ENCODE peak calls at places on chromosomes 16 and 17, in six cellular contexts. B is HCT116, Z is H1, T is K562, D is GM12878, E is HepG2. Q is an unnamed sample.

GRCh38 chr17:14156689-14157088 is 80.0 kb downstream of the CDRT15 start:
- DNase-seq in B (no peak), Z (no peak), T (no peak), D (no peak), E (peak; percentile 83), Q (no peak)

GRCh38 chr17:19263621-19264010 is 26.4 kb downstream of the EPN2 start:
- DNase-seq in B (no peak), Z (no peak), T (no peak), D (no peak), E (no peak), Q (no peak)

GRCh38 chr17:46917516-46917915 is 5.4 kb upstream of the GOSR2 start:
- DNase-seq in B (no peak), Z (no peak), T (no peak), D (no peak), E (no peak), Q (no peak)

GRCh38 chr17:63552211-63552610 is 1.9 kb downstream of the DCAF7 start:
- DNase-seq in B (no peak), Z (no peak), T (no peak), D (no peak), E (no peak), Q (no peak)

GRCh38 chr16:1150511-1150982 is 2.4 kb upstream of the CACNA1H start:
- DNase-seq in B (peak; percentile 60), Z (no peak), T (peak; percentile 59), D (no peak), E (peak; percentile 40), Q (no peak)

GRCh38 chr16:85357924-85358505 is 245.7 kb upstream of the CIBAR2 start:
- DNase-seq in B (no peak), Z (no peak), T (no peak), D (no peak), E (no peak), Q (no peak)

GRCh38 chr16:50928065-50928464 is 186.2 kb downstream of the CYLD start:
- DNase-seq in B (no peak), Z (no peak), T (no peak), D (no peak), E (peak; percentile 14), Q (no peak)

GRCh38 chr17:4130715-4131114 is 12.1 kb downstream of the ZZEF1 start:
- DNase-seq in B (no peak), Z (no peak), T (peak; percentile 39), D (no peak), E (no peak), Q (no peak)

GRCh38 chr16:69626256-69626655 is 60.5 kb downstream of the NFAT5 start:
- DNase-seq in B (no peak), Z (no peak), T (peak; percentile 41), D (no peak), E (no peak), Q (no peak)

GRCh38 chr16:784431-784830 is 3.8 kb downstream of the RPUSD1 start:
- DNase-seq in B (no peak), Z (no peak), T (no peak), D (no peak), E (no peak), Q (no peak)

GRCh38 chr17:1050996-1051925 is 54.3 kb downstream of the TIMM22 start:
- DNase-seq in B (no peak), Z (no peak), T (no peak), D (no peak), E (no peak), Q (no peak)

GRCh38 chr16:87146676-87147075 is 170.5 kb downstream of the C16orf95 start:
- DNase-seq in B (no peak), Z (no peak), T (no peak), D (no peak), E (no peak), Q (no peak)

GRCh38 chr17:6521636-6522035 is 34.7 kb downstream of the PITPNM3 start:
- DNase-seq in B (no peak), Z (no peak), T (no peak), D (no peak), E (no peak), Q (no peak)

GRCh38 chr16:11585460-11586374 is 1.0 kb downstream of the LITAF start:
- DNase-seq in B (no peak), Z (no peak), T (no peak), D (no peak), E (peak; percentile 53), Q (no peak)

GRCh38 chr17:2337811-2338657 is 733 bp downstream of the SGSM2 start:
- DNase-seq in B (no peak), Z (no peak), T (peak; percentile 65), D (no peak), E (peak; percentile 46), Q (no peak)

GRCh38 chr17:7831233-7831632 is 2.8 kb upstream of the KDM6B start:
- DNase-seq in B (no peak), Z (no peak), T (no peak), D (no peak), E (no peak), Q (no peak)

GRCh38 chr16:4688674-4689045 is 4.7 kb upstream of the NUDT16L1 start:
- DNase-seq in B (no peak), Z (no peak), T (no peak), D (no peak), E (no peak), Q (no peak)

GRCh38 chr17:66255112-66255511 is 25.9 kb upstream of the APOH start:
- DNase-seq in B (peak; percentile 79), Z (no peak), T (peak; percentile 52), D (no peak), E (peak; percentile 87), Q (peak; percentile 23)

GRCh38 chr17:73637866-73638265 is 6.4 kb downstream of the SDK2 start:
- DNase-seq in B (no peak), Z (no peak), T (no peak), D (no peak), E (no peak), Q (no peak)

GRCh38 chr16:27374231-27374793 is 27.7 kb upstream of the IL21R start:
- DNase-seq in B (no peak), Z (no peak), T (no peak), D (peak; percentile 80), E (no peak), Q (no peak)

GRCh38 chr16:66273644-66274334 is 92.7 kb upstream of the CDH5 start:
- DNase-seq in B (no peak), Z (no peak), T (no peak), D (no peak), E (no peak), Q (no peak)

GRCh38 chr16:31700530-31701388 is 172.8 kb upstream of the ZNF267 start:
- DNase-seq in B (no peak), Z (no peak), T (peak; percentile 39), D (peak; percentile 67), E (peak; percentile 90), Q (peak; percentile 77)

GRCh38 chr16:14105976-14106375 is 34.9 kb downstream of the MRTFB start:
- DNase-seq in B (no peak), Z (no peak), T (no peak), D (no peak), E (no peak), Q (no peak)

GRCh38 chr17:10292057-10292931 is 80.5 kb downstream of the MYH13 start:
- DNase-seq in B (peak; percentile 75), Z (no peak), T (no peak), D (peak; percentile 20), E (no peak), Q (no peak)

GRCh38 chr17:29237476-29238132 is 9.1 kb upstream of the CRYBA1 start:
- DNase-seq in B (peak; percentile 51), Z (no peak), T (no peak), D (no peak), E (no peak), Q (no peak)

GRCh38 chr16:4805231-4805630 is 2.8 kb upstream of the ROGDI start:
- DNase-seq in B (no peak), Z (no peak), T (no peak), D (no peak), E (no peak), Q (no peak)

GRCh38 chr17:33127706-33128105 is 136.1 kb downstream of the SPACA3 start:
- DNase-seq in B (no peak), Z (no peak), T (no peak), D (no peak), E (no peak), Q (no peak)

GRCh38 chr17:45317113-45317820 is 447 bp upstream of the MAP3K14 start:
- DNase-seq in B (peak; percentile 100), Z (peak; percentile 99), T (peak; percentile 99), D (peak; percentile 100), E (peak; percentile 100), Q (peak; percentile 98)

GRCh38 chr16:50742521-50743150 is 750 bp downstream of the CYLD start:
- DNase-seq in B (no peak), Z (no peak), T (peak; percentile 18), D (no peak), E (no peak), Q (no peak)

GRCh38 chr17:77288115-77288619 is 147.4 kb downstream of the SEC14L1 start:
- DNase-seq in B (no peak), Z (no peak), T (no peak), D (no peak), E (no peak), Q (no peak)

DNA sequence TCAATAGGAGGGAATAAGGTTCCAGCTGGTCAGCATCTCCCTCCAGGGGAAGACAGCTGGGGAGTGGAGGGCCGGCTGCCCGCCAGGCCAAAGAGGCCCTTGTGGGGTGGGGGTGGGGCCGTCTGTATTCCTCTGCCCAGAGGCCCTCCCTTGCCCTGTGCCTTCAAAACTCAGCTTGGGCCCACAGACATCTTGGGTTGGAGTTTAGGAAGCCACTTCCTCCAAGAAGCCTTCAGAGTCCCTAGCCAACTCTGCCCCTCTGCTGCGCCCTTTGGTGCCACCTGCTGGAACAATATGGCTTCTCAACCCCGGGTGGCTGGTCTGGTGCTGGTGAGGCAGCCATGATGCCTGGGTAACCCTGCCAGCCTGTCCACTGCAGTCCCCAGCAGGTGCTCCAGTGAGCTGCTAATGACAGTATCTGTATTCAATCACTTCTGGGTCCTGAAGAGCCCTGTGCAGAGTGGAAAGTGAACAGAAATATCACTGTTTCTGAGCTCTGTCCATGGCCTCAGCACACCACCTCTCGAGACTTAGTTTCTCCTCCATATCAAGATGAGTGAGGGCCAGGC is 16.7 kb downstream of the HSD11B2 start:
- DNase-seq in B (peak; percentile 54), Z (no peak), T (peak; percentile 69), D (peak; percentile 15), E (peak; percentile 49), Q (peak; percentile 48)
- TF ChIP-seq ZNF274 in B (no peak), Z (no peak), T (no peak), D (no peak), E (no peak), Q (no peak)

DNA sequence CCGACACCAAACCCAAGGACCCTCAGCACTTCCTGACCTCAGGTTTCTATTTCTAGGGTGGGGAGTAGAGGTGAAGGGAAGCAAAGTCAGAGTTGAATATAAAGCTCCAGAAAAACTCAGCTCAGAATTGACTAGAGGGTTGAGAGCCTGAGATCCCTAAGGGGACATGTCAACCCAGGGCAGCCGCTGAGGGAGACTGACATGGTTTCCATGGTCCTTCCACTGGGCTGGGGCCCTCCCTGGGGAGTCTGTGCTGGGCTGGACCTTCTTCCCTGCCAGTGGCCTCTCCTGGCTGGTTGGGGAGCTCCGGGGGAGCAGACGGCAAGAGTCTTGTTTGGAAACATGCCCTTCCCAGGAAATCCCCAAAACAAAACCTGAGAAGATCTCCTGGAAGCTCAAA is 121.3 kb downstream of the METRNL start:
- DNase-seq in B (no peak), Z (no peak), T (no peak), D (no peak), E (no peak), Q (no peak)
- TF ChIP-seq ZNF274 in B (no peak), Z (no peak), T (no peak), D (no peak), E (no peak), Q (no peak)

GRCh38 chr17:61335105-61335844 is 64.4 kb upstream of the TBX2 start:
- DNase-seq in B (no peak), Z (no peak), T (no peak), D (no peak), E (peak; percentile 70), Q (no peak)
- TF ChIP-seq ZNF274 in B (no peak), Z (no peak), T (no peak), D (no peak), E (no peak), Q (no peak)

GRCh38 chr17:17067277-17067676 is 25.0 kb downstream of the MPRIP start:
- DNase-seq in B (no peak), Z (no peak), T (no peak), D (no peak), E (no peak), Q (no peak)
- TF ChIP-seq ZNF274 in B (no peak), Z (no peak), T (no peak), D (no peak), E (no peak), Q (no peak)